ENCODE peak calls at places on chromosomes 11 and 22, in six cellular contexts. V is astrocyte of the spinal cord, D is HFF-Myc, M is endothelial cell, R is astrocyte of the cerebellum, S is retinal pigment epithelial cell. X is an unnamed sample.

GRCh38 chr11:64086263-64086938 is 50.7 kb downstream of the FLRT1 start:
- DNase-seq in D (peak; percentile 9), V (no peak), M (no peak), S (no peak), R (no peak), X (no peak)

GRCh38 chr11:48050304-48050703 is 69.9 kb downstream of the PTPRJ start:
- DNase-seq in S (no peak), R (no peak), V (no peak), M (no peak), D (no peak), X (no peak)

GRCh38 chr11:112961146-112961668 is at the start of gene NCAM1:
- DNase-seq in D (no peak), S (peak; percentile 52), V (peak; percentile 81), R (peak; percentile 75), M (peak; percentile 94), X (no peak)

GRCh38 chr11:118953265-118953664 is 2.8 kb upstream of the UPK2 start:
- DNase-seq in V (no peak), M (peak; percentile 34), R (no peak), S (no peak), D (no peak), X (no peak)

GRCh38 chr11:86152901-86153300 is 84.0 kb upstream of the PICALM start:
- DNase-seq in S (no peak), M (no peak), R (no peak), D (no peak), V (no peak), X (no peak)

GRCh38 chr11:128662960-128663359 is 30.9 kb upstream of the FLI1 start:
- DNase-seq in V (no peak), S (no peak), M (no peak), D (no peak), R (no peak), X (no peak)

GRCh38 chr11:44728491-44728910 is 1.7 kb downstream of the TSPAN18 start:
- DNase-seq in V (no peak), M (no peak), S (no peak), R (no peak), D (no peak), X (no peak)

GRCh38 chr22:27775698-27776409 is 25.7 kb downstream of the MN1 start:
- DNase-seq in R (no peak), D (no peak), V (no peak), S (no peak), M (no peak), X (no peak)

GRCh38 chr11:69257838-69258658 is 35.9 kb upstream of the MYEOV start:
- DNase-seq in M (no peak), S (no peak), D (no peak), V (no peak), R (no peak), X (no peak)

GRCh38 chr11:8811571-8811970 is 99.4 kb upstream of the AKIP1 start:
- DNase-seq in M (no peak), S (no peak), D (no peak), R (no peak), V (no peak), X (no peak)

GRCh38 chr11:110715541-110715940 is 3.3 kb upstream of the ARHGAP20 start:
- DNase-seq in M (no peak), V (peak; percentile 10), R (no peak), S (no peak), D (no peak), X (no peak)

DNA sequence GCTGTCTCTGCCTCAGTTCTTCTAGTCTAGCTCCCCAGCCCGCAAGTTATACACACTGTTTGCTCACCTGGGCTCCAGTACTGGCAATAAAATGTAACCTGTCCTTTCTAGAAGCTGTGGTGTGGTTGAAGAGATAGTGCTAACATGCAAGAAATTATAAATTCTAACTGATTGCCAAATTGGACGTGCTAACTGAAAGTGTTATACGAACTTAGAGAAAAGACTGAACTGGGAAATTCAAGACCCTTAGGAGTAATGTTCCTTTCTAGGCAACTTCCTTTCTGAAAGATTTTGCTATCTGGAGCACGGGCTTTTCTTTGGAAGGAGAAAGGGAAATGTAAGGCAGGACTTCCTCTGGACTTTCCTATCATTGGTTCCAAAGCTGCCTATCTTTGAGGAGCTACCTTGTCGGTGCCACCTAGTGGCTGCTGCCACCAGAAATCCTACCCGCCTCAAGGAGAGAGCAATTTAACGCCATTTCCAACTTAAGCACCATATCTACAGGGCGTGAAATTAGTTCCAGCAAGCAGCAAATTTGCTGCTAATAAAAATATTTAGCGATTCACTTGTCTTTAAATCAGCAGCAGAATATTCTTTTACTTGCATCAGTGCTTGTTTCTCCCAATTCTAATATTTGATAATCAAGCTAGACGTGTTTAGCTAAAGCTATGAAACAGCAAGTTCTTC is 12.7 kb upstream of the TMEM218 start:
- DNase-seq in R (peak; percentile 9), V (peak; percentile 73), S (peak; percentile 2), D (peak; percentile 27), M (peak; percentile 33), X (no peak)
- TF ChIP-seq CTCF in R (peak; percentile 40), V (peak; percentile 69), S (peak; percentile 47), D (peak; percentile 61), M (peak; percentile 24), X (peak; percentile 49)

DNA sequence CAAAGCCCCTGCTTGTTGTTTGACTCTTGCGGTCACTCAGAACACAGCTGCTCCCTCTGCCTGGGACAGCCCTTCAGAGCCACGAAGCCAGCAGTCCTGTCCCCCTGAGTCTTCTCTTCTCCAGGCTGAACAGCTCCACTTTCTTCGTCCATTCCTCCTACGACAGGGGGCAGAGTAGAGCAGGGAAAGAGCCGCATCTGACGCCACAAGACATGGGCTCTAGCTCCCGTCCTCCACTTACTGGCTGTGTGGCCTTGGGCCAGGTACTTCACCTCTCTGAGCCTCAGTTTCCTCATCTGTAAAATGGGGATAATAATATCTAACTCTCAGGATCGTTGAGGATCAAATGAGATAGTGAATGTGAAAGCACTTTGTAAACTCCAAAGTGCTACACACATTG is 29.9 kb downstream of the CHRDL2 start:
- DNase-seq in M (no peak), S (no peak), D (no peak), R (no peak), V (no peak), X (no peak)
- TF ChIP-seq CTCF in M (no peak), S (peak; percentile 27), D (peak; percentile 26), R (peak; percentile 23), V (peak; percentile 20), X (peak; percentile 2)

GRCh38 chr22:48719978-48720661 is 1107.6 kb downstream of the BRD1 start:
- DNase-seq in S (no peak), D (no peak), R (no peak), M (peak; percentile 53), V (no peak), X (no peak)
- TF ChIP-seq CTCF in S (no peak), D (no peak), R (no peak), M (peak; percentile 68), V (no peak), X (no peak)

GRCh38 chr11:124839051-124839971 is 25.9 kb upstream of the ROBO3 start:
- DNase-seq in V (no peak), M (peak; percentile 15), R (no peak), D (no peak), S (no peak), X (no peak)

GRCh38 chr11:124840666-124841065 is 24.6 kb upstream of the ROBO3 start:
- DNase-seq in S (no peak), M (no peak), D (no peak), R (no peak), V (no peak), X (no peak)

GRCh38 chr11:124841765-124842700 is 23.2 kb upstream of the ROBO3 start:
- DNase-seq in D (no peak), M (no peak), R (no peak), V (no peak), S (peak; percentile 29), X (no peak)

GRCh38 chr11:124839972-124840621 is 25.1 kb upstream of the ROBO3 start:
- DNase-seq in S (no peak), V (no peak), D (no peak), R (no peak), M (no peak), X (no peak)

GRCh38 chr11:124841186-124841585 is 24.0 kb upstream of the ROBO3 start:
- DNase-seq in R (no peak), M (no peak), V (no peak), D (no peak), S (no peak), X (no peak)
- TF ChIP-seq CTCF in R (no peak), M (no peak), V (no peak), D (no peak), S (no peak), X (no peak)

DNA sequence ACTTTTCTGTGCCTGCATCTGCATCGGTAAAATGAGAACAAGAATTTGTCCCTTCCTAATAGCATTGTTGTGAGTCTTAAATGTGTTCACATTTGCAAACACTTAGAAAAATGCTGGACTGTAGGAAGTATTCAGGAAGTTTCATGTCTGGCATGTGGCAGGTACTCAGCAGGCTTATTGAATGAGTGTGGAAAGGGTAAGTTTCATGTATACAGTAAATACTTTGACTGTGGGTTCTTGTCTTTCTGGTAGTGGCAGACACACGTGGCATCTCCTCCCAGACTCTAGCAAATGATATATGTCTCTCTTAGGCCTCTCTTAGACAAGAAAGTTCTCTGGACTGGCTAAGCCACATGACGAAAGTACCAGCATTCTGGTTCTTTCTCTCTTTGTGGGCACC is 179.2 kb downstream of the C11orf91 start:
- DNase-seq in M (no peak), S (no peak), D (no peak), V (no peak), R (no peak), X (no peak)
- TF ChIP-seq CTCF in M (no peak), S (no peak), D (no peak), V (no peak), R (no peak), X (no peak)

DNA sequence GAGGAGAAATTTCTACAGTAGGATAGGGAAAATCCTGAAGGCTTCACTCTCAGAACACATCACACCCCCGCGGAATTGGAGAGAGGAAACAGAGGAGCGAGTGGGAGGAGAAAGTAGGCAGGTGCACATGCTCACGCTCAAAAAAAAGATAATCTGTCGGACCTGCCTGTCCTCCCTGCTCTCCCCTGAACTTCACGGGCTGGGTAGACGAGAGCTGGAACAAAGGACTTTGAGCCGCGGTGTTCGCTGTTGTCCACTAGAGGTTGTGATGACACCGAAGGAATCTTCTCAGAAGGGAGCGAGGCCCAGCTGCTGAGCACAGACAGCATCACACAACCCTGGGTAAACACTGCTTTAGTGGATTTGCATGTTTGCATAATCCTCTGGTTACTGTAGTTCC is 5.0 kb downstream of the SEZ6L start:
- DNase-seq in R (no peak), D (no peak), M (peak; percentile 47), V (no peak), S (no peak), X (no peak)
- TF ChIP-seq CTCF in R (no peak), D (peak; percentile 12), M (peak; percentile 38), V (no peak), S (no peak), X (no peak)